ENCODE peak calls at places on chromosomes 5 and 9, in nine cellular contexts. R is AG04450, A is AG10803, T is choroid plexus epithelial cell, M is ascending aorta, F is fibroblast of lung, U is body of pancreas, L is upper lobe of left lung, H is stomach. Q is an unnamed sample.

GRCh38 chr9:108786756-108787663 is 68.8 kb downstream of the ACTL7B start:
- DNase-seq in R (no peak), A (peak), T (peak), M (no peak), F (peak), U (no peak), L (no peak), H (no peak), Q (peak)

GRCh38 chr9:122900791-122901190 is 4.4 kb downstream of the RC3H2 start:
- DNase-seq in R (no peak), A (peak), T (peak), M (no peak), F (peak), U (no peak), L (no peak), H (no peak), Q (peak)

GRCh38 chr5:1801061-1801953 is at the start of gene NDUFS6:
- DNase-seq in R (no peak), A (peak), T (peak), M (no peak), F (peak), U (peak), L (peak), H (peak), Q (peak)

GRCh38 chr5:150497274-150497988 is 10.5 kb upstream of the NDST1 start:
- DNase-seq in R (peak), A (peak), T (peak), M (peak), F (peak), U (peak), L (peak), H (peak), Q (peak)

GRCh38 chr5:16411741-16412455 is 53.7 kb downstream of the ZNF622 start:
- DNase-seq in R (no peak), A (peak), T (no peak), M (no peak), F (no peak), U (no peak), L (no peak), H (no peak), Q (peak)

GRCh38 chr9:129131300-129132145 is 20.3 kb downstream of the PTPA start:
- DNase-seq in R (no peak), A (peak), T (peak), M (no peak), F (peak), U (peak), L (peak), H (peak), Q (peak)

GRCh38 chr9:101480386-101480785 is 44.8 kb upstream of the ALDOB start:
- DNase-seq in R (no peak), A (no peak), T (no peak), M (no peak), F (no peak), U (no peak), L (no peak), H (no peak), Q (no peak)

GRCh38 chr5:1393571-1394501 is 48.9 kb upstream of the CLPTM1L start:
- DNase-seq in R (no peak), A (no peak), T (no peak), M (no peak), F (no peak), U (no peak), L (no peak), H (no peak), Q (no peak)

GRCh38 chr5:176827736-176828415 is 17.5 kb downstream of the UNC5A start:
- DNase-seq in R (no peak), A (no peak), T (no peak), M (no peak), F (no peak), U (no peak), L (no peak), H (no peak), Q (no peak)

GRCh38 chr5:172616730-172617129 is 24.3 kb upstream of the NEURL1B start:
- DNase-seq in R (peak), A (no peak), T (peak), M (no peak), F (peak), U (peak), L (no peak), H (no peak), Q (peak)

GRCh38 chr5:1103505-1104326 is 8.1 kb downstream of the SLC12A7 start:
- DNase-seq in R (no peak), A (no peak), T (no peak), M (no peak), F (peak), U (peak), L (peak), H (peak), Q (no peak)

GRCh38 chr5:172110921-172111873 is 76.8 kb downstream of the STK10 start:
- DNase-seq in R (no peak), A (peak), T (no peak), M (peak), F (peak), U (no peak), L (peak), H (peak), Q (peak)

GRCh38 chr5:51278458-51279049 is 104.7 kb upstream of the ISL1 start:
- DNase-seq in R (no peak), A (no peak), T (no peak), M (no peak), F (no peak), U (no peak), L (no peak), H (no peak), Q (no peak)

GRCh38 chr9:76255781-76256455 is 138.3 kb downstream of the RFK start:
- DNase-seq in R (peak), A (peak), T (peak), M (peak), F (peak), U (peak), L (peak), H (peak), Q (peak)
- H3K4me3 ChIP-seq in R (peak), A (peak), T (no peak), M (peak), F (no peak), U (no peak), L (no peak), H (no peak), Q (no peak)

DNA sequence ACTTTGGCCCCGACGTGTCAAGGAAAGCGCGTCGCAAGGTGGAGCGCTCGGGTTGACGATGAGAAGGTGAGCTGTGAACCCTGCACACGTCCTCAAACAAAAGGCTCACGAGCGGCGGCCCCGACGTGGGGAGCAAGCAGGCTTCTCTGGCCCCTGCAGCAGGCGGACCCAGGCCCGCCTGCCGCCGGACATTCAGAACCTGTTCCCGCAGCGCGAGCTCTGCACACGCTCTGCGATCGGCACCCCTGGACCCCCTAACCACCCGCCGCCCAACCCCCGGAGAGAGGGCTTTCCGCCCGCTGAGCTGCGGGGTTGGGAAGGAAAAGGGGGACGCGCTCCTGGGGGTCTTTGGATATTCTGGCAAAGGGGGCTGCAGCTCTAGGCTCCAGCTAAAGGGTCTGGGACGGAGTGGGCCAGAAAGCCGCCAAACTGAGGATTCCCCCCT is 1.2 kb downstream of the FBN2 start:
- DNase-seq in R (no peak), A (no peak), T (peak), M (no peak), F (peak), U (no peak), L (no peak), H (no peak), Q (peak)
- TF ChIP-seq CTCF in R (no peak), A (no peak), T (peak), M (no peak), F (no peak), U (no peak), L (no peak), H (no peak), Q (no peak)

GRCh38 chr9:88658311-88658822 is 123.4 kb downstream of the NXNL2 start:
- DNase-seq in R (no peak), A (peak), T (peak), M (no peak), F (peak), U (peak), L (no peak), H (no peak), Q (peak)

GRCh38 chr9:88653926-88654325 is 118.9 kb downstream of the NXNL2 start:
- DNase-seq in R (no peak), A (peak), T (peak), M (no peak), F (peak), U (no peak), L (no peak), H (no peak), Q (peak)

GRCh38 chr9:88651682-88652633 is 117.0 kb downstream of the NXNL2 start:
- DNase-seq in R (peak), A (peak), T (peak), M (peak), F (peak), U (peak), L (peak), H (peak), Q (peak)

GRCh38 chr9:88657893-88658292 is 122.9 kb downstream of the NXNL2 start:
- DNase-seq in R (no peak), A (no peak), T (peak), M (no peak), F (peak), U (no peak), L (no peak), H (no peak), Q (no peak)

GRCh38 chr9:88652876-88653275 is 117.9 kb downstream of the NXNL2 start:
- DNase-seq in R (no peak), A (peak), T (peak), M (no peak), F (peak), U (no peak), L (no peak), H (no peak), Q (peak)
- H3K4me3 ChIP-seq in R (no peak), A (peak), T (no peak), M (no peak), F (peak), U (no peak), L (no peak), H (no peak), Q (peak)

GRCh38 chr9:132547436-132547835 is 35.0 kb upstream of the BARHL1 start:
- DNase-seq in R (no peak), A (no peak), T (no peak), M (no peak), F (no peak), U (no peak), L (no peak), H (no peak), Q (no peak)

GRCh38 chr9:132545578-132545977 is 36.8 kb upstream of the BARHL1 start:
- DNase-seq in R (no peak), A (no peak), T (no peak), M (no peak), F (no peak), U (no peak), L (no peak), H (no peak), Q (no peak)

GRCh38 chr9:132547976-132548730 is 34.3 kb upstream of the BARHL1 start:
- DNase-seq in R (no peak), A (no peak), T (peak), M (no peak), F (no peak), U (no peak), L (no peak), H (no peak), Q (no peak)

GRCh38 chr9:132547052-132547431 is 35.4 kb upstream of the BARHL1 start:
- DNase-seq in R (no peak), A (no peak), T (no peak), M (no peak), F (no peak), U (no peak), L (no peak), H (no peak), Q (no peak)

GRCh38 chr9:132546148-132547051 is 36.0 kb upstream of the BARHL1 start:
- DNase-seq in R (no peak), A (no peak), T (peak), M (no peak), F (peak), U (peak), L (no peak), H (no peak), Q (peak)
- TF ChIP-seq CTCF in R (peak), A (peak), T (peak), M (no peak), F (peak), U (no peak), L (peak), H (peak), Q (no peak)

GRCh38 chr5:136028782-136029742 is at the start of gene TGFBI:
- DNase-seq in R (peak), A (peak), T (peak), M (no peak), F (peak), U (peak), L (peak), H (peak), Q (peak)

GRCh38 chr5:136030252-136030651 is 1.5 kb downstream of the TGFBI start:
- DNase-seq in R (no peak), A (no peak), T (no peak), M (no peak), F (no peak), U (no peak), L (no peak), H (no peak), Q (no peak)

GRCh38 chr5:136032564-136032963 is 3.8 kb downstream of the TGFBI start:
- DNase-seq in R (peak), A (peak), T (peak), M (no peak), F (peak), U (no peak), L (no peak), H (no peak), Q (peak)

GRCh38 chr5:136031713-136032112 is 2.9 kb downstream of the TGFBI start:
- DNase-seq in R (no peak), A (peak), T (no peak), M (no peak), F (no peak), U (no peak), L (no peak), H (no peak), Q (no peak)

DNA sequence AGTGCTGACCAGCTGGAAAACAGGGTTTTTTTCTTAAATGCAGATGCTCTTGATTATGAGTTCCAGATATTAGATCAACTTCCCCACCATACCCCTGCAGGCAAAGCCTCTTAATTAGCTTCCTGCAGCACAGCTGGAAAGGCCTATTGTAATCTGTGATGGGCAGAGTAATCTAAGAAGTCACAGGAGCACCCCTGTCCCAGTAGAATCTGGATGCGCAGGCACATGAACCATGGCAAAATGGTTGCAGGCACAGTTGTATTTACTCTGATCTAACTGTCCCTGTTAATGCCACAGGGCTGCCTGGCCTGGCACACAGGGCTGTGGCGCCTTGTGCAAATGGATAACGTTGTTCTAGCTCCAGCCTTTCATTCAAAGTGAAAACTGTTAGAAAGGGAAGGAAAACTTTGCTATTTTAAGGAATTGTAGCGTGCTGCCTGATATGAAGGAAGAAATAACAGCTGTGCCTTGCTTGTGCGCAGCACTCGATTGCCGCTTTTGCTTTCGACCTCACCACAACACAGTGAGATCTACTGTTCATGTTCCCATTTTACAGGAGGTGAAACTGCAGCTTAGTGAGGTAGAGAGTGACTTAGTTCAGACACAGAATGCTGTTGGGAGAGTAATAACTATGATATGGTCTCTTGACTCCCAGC is 2.3 kb downstream of the TGFBI start:
- DNase-seq in R (no peak), A (no peak), T (no peak), M (no peak), F (no peak), U (no peak), L (no peak), H (no peak), Q (no peak)
- H3K4me3 ChIP-seq in R (peak), A (peak), T (peak), M (no peak), F (peak), U (no peak), L (no peak), H (peak), Q (peak)

Q was measured in fibroblast of mammary gland.